ENCODE peak calls at places on chromosomes 16 and 17, in nine cellular contexts. One of them, this sample, is unnamed.

GRCh38 chr17:76265624-76266243 is 586 bp downstream of the UBALD2 start:
- DNase-seq in IMR-90: peak
- DNase-seq in SK-N-SH: peak
- DNase-seq in cardiac fibroblast: peak
- DNase-seq in mucosa of descending colon: peak
- DNase-seq in AG09319: no peak
- DNase-seq in activated CD8-positive, alpha-beta T cell treated with anti-CD3 and anti-CD28 coated beads for 36 hours: peak
- DNase-seq in upper lobe of right lung: peak
- DNase-seq in GM12864: no peak
- DNase-seq in this sample: peak

GRCh38 chr17:59329558-59330313 is 1.7 kb upstream of the YPEL2 start:
- DNase-seq in GM12864: peak
- DNase-seq in IMR-90: peak
- DNase-seq in mucosa of descending colon: peak
- DNase-seq in AG09319: peak
- DNase-seq in SK-N-SH: peak
- DNase-seq in activated CD8-positive, alpha-beta T cell treated with anti-CD3 and anti-CD28 coated beads for 36 hours: peak
- DNase-seq in upper lobe of right lung: peak
- DNase-seq in cardiac fibroblast: peak
- DNase-seq in this sample: peak

GRCh38 chr17:11506635-11507034 is 91.6 kb upstream of the DNAH9 start:
- DNase-seq in GM12864: no peak
- DNase-seq in AG09319: no peak
- DNase-seq in SK-N-SH: no peak
- DNase-seq in IMR-90: no peak
- DNase-seq in activated CD8-positive, alpha-beta T cell treated with anti-CD3 and anti-CD28 coated beads for 36 hours: peak
- DNase-seq in cardiac fibroblast: no peak
- DNase-seq in mucosa of descending colon: peak
- DNase-seq in upper lobe of right lung: no peak
- DNase-seq in this sample: peak

GRCh38 chr17:35808240-35808961 is 883 bp upstream of the TAF15 start:
- DNase-seq in upper lobe of right lung: no peak
- DNase-seq in SK-N-SH: no peak
- DNase-seq in GM12864: no peak
- DNase-seq in mucosa of descending colon: no peak
- DNase-seq in AG09319: no peak
- DNase-seq in activated CD8-positive, alpha-beta T cell treated with anti-CD3 and anti-CD28 coated beads for 36 hours: no peak
- DNase-seq in cardiac fibroblast: no peak
- DNase-seq in IMR-90: no peak
- DNase-seq in this sample: no peak

GRCh38 chr16:86455116-86455515 is 55.2 kb upstream of the FOXF1 start:
- DNase-seq in AG09319: peak
- DNase-seq in mucosa of descending colon: no peak
- DNase-seq in SK-N-SH: no peak
- DNase-seq in upper lobe of right lung: no peak
- DNase-seq in IMR-90: peak
- DNase-seq in GM12864: no peak
- DNase-seq in cardiac fibroblast: peak
- DNase-seq in activated CD8-positive, alpha-beta T cell treated with anti-CD3 and anti-CD28 coated beads for 36 hours: no peak
- DNase-seq in this sample: no peak

GRCh38 chr17:16915752-16916556 is 56.0 kb downstream of the TNFRSF13B start:
- DNase-seq in upper lobe of right lung: peak
- DNase-seq in cardiac fibroblast: peak
- DNase-seq in AG09319: no peak
- DNase-seq in SK-N-SH: peak
- DNase-seq in activated CD8-positive, alpha-beta T cell treated with anti-CD3 and anti-CD28 coated beads for 36 hours: peak
- DNase-seq in GM12864: peak
- DNase-seq in mucosa of descending colon: peak
- DNase-seq in IMR-90: peak
- DNase-seq in this sample: peak

GRCh38 chr16:13909872-13910303 is 10.1 kb upstream of the ERCC4 start:
- DNase-seq in activated CD8-positive, alpha-beta T cell treated with anti-CD3 and anti-CD28 coated beads for 36 hours: no peak
- DNase-seq in AG09319: no peak
- DNase-seq in GM12864: no peak
- DNase-seq in mucosa of descending colon: peak
- DNase-seq in SK-N-SH: no peak
- DNase-seq in IMR-90: peak
- DNase-seq in upper lobe of right lung: no peak
- DNase-seq in cardiac fibroblast: peak
- DNase-seq in this sample: no peak

GRCh38 chr17:65559483-65559801 is 2.0 kb downstream of the AXIN2 start:
- DNase-seq in activated CD8-positive, alpha-beta T cell treated with anti-CD3 and anti-CD28 coated beads for 36 hours: no peak
- DNase-seq in upper lobe of right lung: no peak
- DNase-seq in SK-N-SH: no peak
- DNase-seq in AG09319: no peak
- DNase-seq in cardiac fibroblast: no peak
- DNase-seq in mucosa of descending colon: no peak
- DNase-seq in IMR-90: no peak
- DNase-seq in GM12864: no peak
- DNase-seq in this sample: no peak

GRCh38 chr16:75114946-75115825 is 1.4 kb downstream of the LDHD start:
- DNase-seq in mucosa of descending colon: no peak
- DNase-seq in upper lobe of right lung: peak
- DNase-seq in AG09319: no peak
- DNase-seq in cardiac fibroblast: no peak
- DNase-seq in activated CD8-positive, alpha-beta T cell treated with anti-CD3 and anti-CD28 coated beads for 36 hours: no peak
- DNase-seq in GM12864: no peak
- DNase-seq in SK-N-SH: peak
- DNase-seq in IMR-90: no peak
- DNase-seq in this sample: no peak

GRCh38 chr16:26795184-26795583 is 271.5 kb upstream of the C16orf82 start:
- DNase-seq in GM12864: no peak
- DNase-seq in upper lobe of right lung: no peak
- DNase-seq in IMR-90: no peak
- DNase-seq in AG09319: no peak
- DNase-seq in mucosa of descending colon: no peak
- DNase-seq in cardiac fibroblast: no peak
- DNase-seq in SK-N-SH: no peak
- DNase-seq in activated CD8-positive, alpha-beta T cell treated with anti-CD3 and anti-CD28 coated beads for 36 hours: peak
- DNase-seq in this sample: peak

GRCh38 chr16:49644143-49644460 is 211.8 kb downstream of the ZNF423 start:
- DNase-seq in GM12864: no peak
- DNase-seq in SK-N-SH: no peak
- DNase-seq in upper lobe of right lung: no peak
- DNase-seq in cardiac fibroblast: peak
- DNase-seq in mucosa of descending colon: no peak
- DNase-seq in AG09319: no peak
- DNase-seq in IMR-90: no peak
- DNase-seq in activated CD8-positive, alpha-beta T cell treated with anti-CD3 and anti-CD28 coated beads for 36 hours: no peak
- DNase-seq in this sample: no peak

GRCh38 chr17:46733837-46734516 is 84.5 kb downstream of the WNT3 start:
- DNase-seq in IMR-90: peak
- DNase-seq in AG09319: no peak
- DNase-seq in GM12864: no peak
- DNase-seq in mucosa of descending colon: no peak
- DNase-seq in upper lobe of right lung: no peak
- DNase-seq in SK-N-SH: no peak
- DNase-seq in cardiac fibroblast: no peak
- DNase-seq in activated CD8-positive, alpha-beta T cell treated with anti-CD3 and anti-CD28 coated beads for 36 hours: no peak
- DNase-seq in this sample: no peak

GRCh38 chr16:58847902-58848661 is 114.0 kb upstream of the GOT2 start:
- DNase-seq in mucosa of descending colon: no peak
- DNase-seq in SK-N-SH: no peak
- DNase-seq in GM12864: no peak
- DNase-seq in activated CD8-positive, alpha-beta T cell treated with anti-CD3 and anti-CD28 coated beads for 36 hours: no peak
- DNase-seq in AG09319: no peak
- DNase-seq in IMR-90: no peak
- DNase-seq in upper lobe of right lung: no peak
- DNase-seq in cardiac fibroblast: no peak
- DNase-seq in this sample: no peak

GRCh38 chr16:84610385-84610784 is 7.5 kb downstream of the COTL1 start:
- DNase-seq in cardiac fibroblast: no peak
- DNase-seq in activated CD8-positive, alpha-beta T cell treated with anti-CD3 and anti-CD28 coated beads for 36 hours: no peak
- DNase-seq in SK-N-SH: no peak
- DNase-seq in upper lobe of right lung: no peak
- DNase-seq in mucosa of descending colon: no peak
- DNase-seq in AG09319: no peak
- DNase-seq in GM12864: no peak
- DNase-seq in IMR-90: no peak
- DNase-seq in this sample: no peak

DNA sequence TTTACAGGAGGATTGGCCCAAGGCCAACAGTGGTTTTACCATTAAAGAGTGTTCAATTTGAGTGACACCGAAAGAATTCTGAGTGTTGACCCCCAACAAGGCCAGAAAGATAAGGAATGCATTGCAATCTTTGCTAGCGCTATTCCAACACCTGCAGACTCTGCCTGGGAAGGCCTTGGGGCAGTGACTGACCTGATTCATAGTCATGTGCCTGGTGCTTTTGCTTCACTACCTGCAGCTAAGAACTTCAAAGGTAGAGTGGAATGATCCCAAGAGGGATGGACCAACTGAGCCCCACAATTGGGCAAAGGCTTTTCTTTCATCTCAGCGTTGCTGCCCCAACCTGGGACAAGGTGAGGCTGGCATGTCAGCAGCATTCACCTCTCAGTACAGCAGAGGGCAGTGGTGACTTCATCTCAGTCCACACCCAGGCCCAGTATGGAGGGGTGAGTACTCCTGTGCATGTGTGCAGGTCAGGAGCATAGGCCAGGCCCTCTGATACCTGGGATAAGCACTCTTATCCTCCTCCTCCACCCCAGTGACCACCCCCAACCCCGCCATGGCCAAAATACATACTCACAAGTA is 149.6 kb upstream of the GNAO1 start:
- DNase-seq in upper lobe of right lung: no peak
- DNase-seq in SK-N-SH: peak
- DNase-seq in activated CD8-positive, alpha-beta T cell treated with anti-CD3 and anti-CD28 coated beads for 36 hours: peak
- DNase-seq in GM12864: no peak
- DNase-seq in cardiac fibroblast: no peak
- DNase-seq in IMR-90: no peak
- DNase-seq in AG09319: no peak
- DNase-seq in mucosa of descending colon: peak
- DNase-seq in this sample: no peak
- TF ChIP-seq CTCF in upper lobe of right lung: peak
- TF ChIP-seq CTCF in SK-N-SH: no peak
- TF ChIP-seq CTCF in activated CD8-positive, alpha-beta T cell treated with anti-CD3 and anti-CD28 coated beads for 36 hours: peak
- TF ChIP-seq CTCF in GM12864: peak
- TF ChIP-seq CTCF in cardiac fibroblast: peak
- TF ChIP-seq CTCF in IMR-90: peak
- TF ChIP-seq CTCF in AG09319: no peak
- TF ChIP-seq CTCF in mucosa of descending colon: no peak
- TF ChIP-seq CTCF in this sample: peak

GRCh38 chr17:61000911-61001310 is 323.3 kb downstream of the BCAS3 start:
- DNase-seq in mucosa of descending colon: no peak
- DNase-seq in GM12864: no peak
- DNase-seq in upper lobe of right lung: no peak
- DNase-seq in SK-N-SH: no peak
- DNase-seq in AG09319: peak
- DNase-seq in cardiac fibroblast: peak
- DNase-seq in IMR-90: peak
- DNase-seq in activated CD8-positive, alpha-beta T cell treated with anti-CD3 and anti-CD28 coated beads for 36 hours: no peak
- DNase-seq in this sample: no peak
- TF ChIP-seq CTCF in mucosa of descending colon: no peak
- TF ChIP-seq CTCF in GM12864: peak
- TF ChIP-seq CTCF in upper lobe of right lung: peak
- TF ChIP-seq CTCF in SK-N-SH: peak
- TF ChIP-seq CTCF in AG09319: peak
- TF ChIP-seq CTCF in cardiac fibroblast: peak
- TF ChIP-seq CTCF in IMR-90: peak
- TF ChIP-seq CTCF in activated CD8-positive, alpha-beta T cell treated with anti-CD3 and anti-CD28 coated beads for 36 hours: no peak
- TF ChIP-seq CTCF in this sample: peak

GRCh38 chr16:29641561-29641960 is 21.5 kb upstream of the SPN start:
- DNase-seq in mucosa of descending colon: no peak
- DNase-seq in GM12864: no peak
- DNase-seq in upper lobe of right lung: no peak
- DNase-seq in SK-N-SH: no peak
- DNase-seq in AG09319: no peak
- DNase-seq in activated CD8-positive, alpha-beta T cell treated with anti-CD3 and anti-CD28 coated beads for 36 hours: peak
- DNase-seq in cardiac fibroblast: no peak
- DNase-seq in IMR-90: no peak
- DNase-seq in this sample: no peak
- TF ChIP-seq CTCF in mucosa of descending colon: no peak
- TF ChIP-seq CTCF in GM12864: peak
- TF ChIP-seq CTCF in upper lobe of right lung: peak
- TF ChIP-seq CTCF in SK-N-SH: peak
- TF ChIP-seq CTCF in AG09319: no peak
- TF ChIP-seq CTCF in activated CD8-positive, alpha-beta T cell treated with anti-CD3 and anti-CD28 coated beads for 36 hours: peak
- TF ChIP-seq CTCF in cardiac fibroblast: no peak
- TF ChIP-seq CTCF in IMR-90: no peak
- TF ChIP-seq CTCF in this sample: no peak

GRCh38 chr17:50507871-50508572 is at the start of gene MYCBPAP:
- DNase-seq in IMR-90: peak
- DNase-seq in SK-N-SH: peak
- DNase-seq in upper lobe of right lung: peak
- DNase-seq in cardiac fibroblast: peak
- DNase-seq in AG09319: peak
- DNase-seq in mucosa of descending colon: peak
- DNase-seq in GM12864: peak
- DNase-seq in activated CD8-positive, alpha-beta T cell treated with anti-CD3 and anti-CD28 coated beads for 36 hours: peak
- DNase-seq in this sample: peak
- TF ChIP-seq CTCF in IMR-90: peak
- TF ChIP-seq CTCF in SK-N-SH: no peak
- TF ChIP-seq CTCF in upper lobe of right lung: no peak
- TF ChIP-seq CTCF in cardiac fibroblast: no peak
- TF ChIP-seq CTCF in AG09319: peak
- TF ChIP-seq CTCF in mucosa of descending colon: peak
- TF ChIP-seq CTCF in GM12864: peak
- TF ChIP-seq CTCF in activated CD8-positive, alpha-beta T cell treated with anti-CD3 and anti-CD28 coated beads for 36 hours: no peak
- TF ChIP-seq CTCF in this sample: no peak

GRCh38 chr17:67947325-67947813 is 48.9 kb downstream of the C17orf58 start:
- DNase-seq in upper lobe of right lung: no peak
- DNase-seq in cardiac fibroblast: no peak
- DNase-seq in AG09319: no peak
- DNase-seq in mucosa of descending colon: no peak
- DNase-seq in GM12864: no peak
- DNase-seq in SK-N-SH: no peak
- DNase-seq in IMR-90: no peak
- DNase-seq in activated CD8-positive, alpha-beta T cell treated with anti-CD3 and anti-CD28 coated beads for 36 hours: no peak
- DNase-seq in this sample: no peak

GRCh38 chr17:67944035-67944434 is 52.2 kb downstream of the C17orf58 start:
- DNase-seq in activated CD8-positive, alpha-beta T cell treated with anti-CD3 and anti-CD28 coated beads for 36 hours: no peak
- DNase-seq in upper lobe of right lung: no peak
- DNase-seq in IMR-90: no peak
- DNase-seq in AG09319: no peak
- DNase-seq in GM12864: no peak
- DNase-seq in mucosa of descending colon: no peak
- DNase-seq in cardiac fibroblast: no peak
- DNase-seq in SK-N-SH: no peak
- DNase-seq in this sample: no peak

GRCh38 chr17:67942810-67943209 is 53.5 kb downstream of the C17orf58 start:
- DNase-seq in upper lobe of right lung: no peak
- DNase-seq in IMR-90: peak
- DNase-seq in GM12864: no peak
- DNase-seq in AG09319: no peak
- DNase-seq in activated CD8-positive, alpha-beta T cell treated with anti-CD3 and anti-CD28 coated beads for 36 hours: no peak
- DNase-seq in cardiac fibroblast: peak
- DNase-seq in SK-N-SH: peak
- DNase-seq in mucosa of descending colon: no peak
- DNase-seq in this sample: no peak
- TF ChIP-seq CTCF in upper lobe of right lung: peak
- TF ChIP-seq CTCF in IMR-90: peak
- TF ChIP-seq CTCF in GM12864: peak
- TF ChIP-seq CTCF in AG09319: peak
- TF ChIP-seq CTCF in activated CD8-positive, alpha-beta T cell treated with anti-CD3 and anti-CD28 coated beads for 36 hours: peak
- TF ChIP-seq CTCF in cardiac fibroblast: peak
- TF ChIP-seq CTCF in SK-N-SH: peak
- TF ChIP-seq CTCF in mucosa of descending colon: no peak
- TF ChIP-seq CTCF in this sample: peak